ENCODE peak calls at places on chromosomes 3 and 15, in six cellular contexts. S, O, G, W, Z and I are unnamed samples.

GRCh38 chr3:10366681-10367101 is 45.8 kb upstream of the SEC13 start:
- DNase-seq in S (peak; percentile 57), O (no peak), G (no peak), W (no peak), Z (no peak), I (no peak)

GRCh38 chr3:161409069-161409468 is 37.8 kb upstream of the SPTSSB start:
- DNase-seq in S (peak; percentile 14), O (no peak), G (peak; percentile 55), W (no peak), Z (no peak), I (peak; percentile 28)

GRCh38 chr3:18681946-18682345 is 256.8 kb upstream of the SATB1 start:
- DNase-seq in S (no peak), O (no peak), G (no peak), W (no peak), Z (no peak), I (no peak)

GRCh38 chr15:77975332-77976119 is 102.0 kb downstream of the TBC1D2B start:
- DNase-seq in S (no peak), O (no peak), G (no peak), W (no peak), Z (peak; percentile 42), I (peak; percentile 62)

GRCh38 chr3:192745150-192745549 is 17.8 kb upstream of the FGF12 start:
- DNase-seq in S (no peak), O (no peak), G (no peak), W (no peak), Z (no peak), I (no peak)

GRCh38 chr3:108830991-108831390 is 8.4 kb downstream of the TRAT1 start:
- DNase-seq in S (no peak), O (no peak), G (no peak), W (no peak), Z (no peak), I (no peak)

GRCh38 chr3:151581046-151581445 is 120.2 kb upstream of the IGSF10 start:
- DNase-seq in S (no peak), O (no peak), G (no peak), W (no peak), Z (no peak), I (no peak)

GRCh38 chr15:63166219-63166618 is 8.9 kb upstream of the RPS27L start:
- DNase-seq in S (no peak), O (no peak), G (no peak), W (no peak), Z (peak; percentile 34), I (no peak)

GRCh38 chr3:89098173-89098572 is 9.2 kb upstream of the EPHA3 start:
- DNase-seq in S (no peak), O (no peak), G (no peak), W (no peak), Z (no peak), I (no peak)

GRCh38 chr15:78875107-78875914 is 2.6 kb downstream of the MORF4L1 start:
- DNase-seq in S (no peak), O (no peak), G (no peak), W (no peak), Z (no peak), I (no peak)

GRCh38 chr3:27165348-27165747 is 203.8 kb downstream of the NEK10 start:
- DNase-seq in S (no peak), O (no peak), G (no peak), W (no peak), Z (no peak), I (no peak)

GRCh38 chr3:126870608-126871210 is 112.2 kb upstream of the PLXNA1 start:
- DNase-seq in S (no peak), O (no peak), G (no peak), W (no peak), Z (no peak), I (no peak)

GRCh38 chr3:12947504-12948369 is 106.4 kb upstream of the RPL32 start:
- DNase-seq in S (peak; percentile 44), O (no peak), G (peak; percentile 15), W (peak; percentile 65), Z (no peak), I (no peak)

GRCh38 chr3:12946661-12947316 is 105.4 kb upstream of the RPL32 start:
- DNase-seq in S (no peak), O (no peak), G (no peak), W (no peak), Z (no peak), I (no peak)

GRCh38 chr3:12946134-12946533 is 104.8 kb upstream of the RPL32 start:
- DNase-seq in S (no peak), O (no peak), G (no peak), W (peak; percentile 54), Z (no peak), I (no peak)

GRCh38 chr3:12948371-12948770 is 107.0 kb upstream of the RPL32 start:
- DNase-seq in S (no peak), O (no peak), G (no peak), W (no peak), Z (no peak), I (no peak)

GRCh38 chr3:12948891-12949711 is 107.7 kb upstream of the RPL32 start:
- DNase-seq in S (no peak), O (no peak), G (no peak), W (no peak), Z (no peak), I (no peak)
- TF ChIP-seq CHD2 in S (no peak), O (no peak), G (no peak), W (no peak), Z (no peak), I (no peak)

GRCh38 chr3:197136744-197137143 is 107.1 kb upstream of the MELTF start:
- DNase-seq in S (no peak), O (no peak), G (no peak), W (no peak), Z (no peak), I (no peak)

GRCh38 chr3:197135212-197135611 is 105.6 kb upstream of the MELTF start:
- DNase-seq in S (no peak), O (no peak), G (no peak), W (no peak), Z (no peak), I (no peak)

GRCh38 chr3:197137741-197138140 is 108.1 kb upstream of the MELTF start:
- DNase-seq in S (no peak), O (no peak), G (no peak), W (no peak), Z (no peak), I (no peak)

GRCh38 chr3:197132916-197133530 is 103.4 kb upstream of the MELTF start:
- DNase-seq in S (no peak), O (no peak), G (no peak), W (no peak), Z (no peak), I (no peak)
- TF ChIP-seq RFX5 in S (no peak), O (no peak), G (no peak), W (no peak), Z (no peak), I (no peak)

GRCh38 chr3:116051040-116051439 is 394.2 kb downstream of the LSAMP start:
- DNase-seq in S (no peak), O (no peak), G (no peak), W (no peak), Z (no peak), I (no peak)

GRCh38 chr3:116051586-116051985 is 393.7 kb downstream of the LSAMP start:
- DNase-seq in S (no peak), O (no peak), G (no peak), W (no peak), Z (no peak), I (no peak)

GRCh38 chr3:116048991-116049390 is 396.3 kb downstream of the LSAMP start:
- DNase-seq in S (no peak), O (no peak), G (no peak), W (no peak), Z (no peak), I (no peak)

GRCh38 chr3:116052602-116053001 is 392.7 kb downstream of the LSAMP start:
- DNase-seq in S (no peak), O (no peak), G (no peak), W (no peak), Z (no peak), I (no peak)

GRCh38 chr3:116050311-116050710 is 395.0 kb downstream of the LSAMP start:
- DNase-seq in S (no peak), O (no peak), G (no peak), W (no peak), Z (no peak), I (no peak)
- TF ChIP-seq CHD2 in S (no peak), O (no peak), G (no peak), W (no peak), Z (no peak), I (no peak)

GRCh38 chr3:170643831-170644230 is 58.0 kb upstream of the SLC7A14 start:
- DNase-seq in S (no peak), O (no peak), G (no peak), W (no peak), Z (no peak), I (peak; percentile 14)

GRCh38 chr3:170641510-170642236 is 55.8 kb upstream of the SLC7A14 start:
- DNase-seq in S (no peak), O (no peak), G (no peak), W (no peak), Z (no peak), I (no peak)

GRCh38 chr3:170640737-170641171 is 54.9 kb upstream of the SLC7A14 start:
- DNase-seq in S (no peak), O (no peak), G (no peak), W (no peak), Z (no peak), I (no peak)

GRCh38 chr3:170644711-170645110 is 58.8 kb upstream of the SLC7A14 start:
- DNase-seq in S (no peak), O (no peak), G (no peak), W (no peak), Z (no peak), I (peak; percentile 44)

DNA sequence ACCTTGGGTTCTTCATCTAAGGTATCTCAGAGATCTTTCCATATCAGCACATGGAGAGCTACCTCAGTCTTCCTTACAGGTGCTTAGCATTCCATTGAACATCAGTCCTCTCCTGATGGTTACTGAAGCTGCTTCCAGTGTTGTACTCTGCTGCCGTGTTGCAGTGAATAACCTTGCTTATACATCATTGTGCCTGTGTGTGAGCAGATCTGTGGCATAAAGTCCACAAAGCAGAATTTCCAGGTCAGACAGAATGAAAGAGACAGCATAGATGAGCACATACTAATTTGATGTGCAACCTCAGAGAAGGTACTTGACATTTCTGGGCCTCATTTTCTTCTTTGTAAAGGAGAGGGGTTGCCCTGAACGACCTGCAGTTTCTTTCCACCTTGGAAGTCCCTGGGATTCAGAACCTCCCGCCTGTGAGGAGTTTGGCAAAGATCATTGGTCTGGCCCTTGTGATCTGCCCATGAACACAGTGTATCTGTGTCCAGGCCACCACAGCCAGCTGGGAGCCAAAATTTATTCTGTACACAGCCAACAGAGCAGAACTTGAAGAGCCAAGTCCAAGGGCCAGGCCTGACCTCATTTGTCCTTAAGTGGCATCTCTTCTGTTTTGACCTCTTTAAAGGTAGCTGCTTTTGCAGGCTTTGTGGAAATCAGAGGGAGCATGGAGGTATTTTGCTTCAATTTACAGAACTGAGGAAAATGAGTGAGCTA is 57.2 kb upstream of the SLC7A14 start:
- DNase-seq in S (no peak), O (no peak), G (no peak), W (no peak), Z (no peak), I (no peak)
- TF ChIP-seq RFX5 in S (no peak), O (no peak), G (no peak), W (no peak), Z (no peak), I (no peak)

DNA sequence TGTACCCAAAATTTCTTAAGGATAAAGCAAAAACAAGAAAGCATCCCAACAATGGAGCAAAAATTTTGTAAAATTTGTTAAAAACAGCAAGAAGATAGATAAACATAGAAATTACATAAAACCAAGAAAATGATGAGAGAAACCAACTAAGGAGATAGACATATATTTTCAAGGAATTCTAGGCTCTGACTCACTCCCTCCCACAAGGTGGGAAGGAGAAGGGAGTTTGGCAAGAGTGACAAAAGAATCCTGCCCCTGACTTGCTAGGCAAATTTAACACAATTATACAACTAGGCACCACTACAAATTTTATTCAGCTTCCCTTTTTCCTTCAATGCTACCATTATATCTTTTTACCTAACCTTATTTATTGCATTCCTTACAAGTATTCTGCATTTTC is 70.9 kb downstream of the MYO9A start:
- DNase-seq in S (no peak), O (no peak), G (no peak), W (no peak), Z (no peak), I (no peak)
- TF ChIP-seq CHD2 in S (no peak), O (no peak), G (no peak), W (no peak), Z (no peak), I (no peak)